ENCODE peak calls at places on chromosomes 16 and 17, in nine cellular contexts. O is adrenal gland; I is ELR; N is LoVo; P is hepatocyte; C is HS-5; W is CD4-positive, alpha-beta T cell; T is Kasumi-1; R is keratinocyte. F is an unnamed sample.
A peak's percentile ranks its signal among the peaks of the same experiment; 100 is the strongest.

GRCh38 chr16:17343028-17343427 is 127.7 kb downstream of the XYLT1 start:
- DNase-seq in P (no peak), N (no peak), C (no peak), I (no peak), W (peak; percentile 57), R (no peak), O (no peak), T (peak; percentile 72), F (peak; percentile 23)

GRCh38 chr17:8696456-8696855 is 48.2 kb downstream of the CCDC42 start:
- DNase-seq in T (no peak), W (no peak), I (no peak), O (no peak), N (no peak), C (no peak), R (no peak), P (no peak), F (no peak)

GRCh38 chr16:14424595-14424994 is 205.5 kb downstream of the PARN start:
- DNase-seq in I (no peak), C (no peak), N (no peak), R (no peak), W (no peak), O (no peak), P (no peak), T (no peak), F (no peak)

GRCh38 chr17:45377401-45377800 is 55.3 kb downstream of the ARHGAP27 start:
- DNase-seq in T (no peak), I (no peak), O (no peak), R (no peak), N (no peak), W (no peak), C (no peak), P (no peak), F (no peak)

GRCh38 chr17:58310511-58311428 is 17.8 kb downstream of the TSPOAP1 start:
- DNase-seq in P (no peak), T (no peak), R (no peak), W (no peak), N (no peak), O (no peak), I (no peak), C (no peak), F (no peak)

GRCh38 chr16:58563235-58563634 is 47.9 kb downstream of the SETD6 start:
- DNase-seq in C (peak; percentile 54), R (no peak), W (no peak), I (peak; percentile 83), N (peak; percentile 8), O (no peak), P (no peak), T (no peak), F (no peak)

GRCh38 chr16:67372664-67373063 is 20.6 kb downstream of the TPPP3 start:
- DNase-seq in T (peak; percentile 49), C (no peak), I (peak; percentile 47), P (no peak), W (no peak), N (no peak), R (no peak), O (no peak), F (no peak)

GRCh38 chr17:3012926-3013581 is 50.4 kb downstream of the OR1D5 start:
- DNase-seq in R (no peak), C (no peak), T (peak; percentile 31), O (peak; percentile 71), I (peak; percentile 41), N (peak; percentile 21), P (peak; percentile 73), W (peak; percentile 42), F (peak; percentile 25)

GRCh38 chr17:82338858-82339633 is 5.5 kb upstream of the SECTM1 start:
- DNase-seq in T (no peak), C (peak; percentile 60), N (peak; percentile 81), R (peak; percentile 33), I (peak; percentile 90), P (peak; percentile 77), O (peak; percentile 53), W (no peak), F (no peak)

GRCh38 chr16:49486350-49486749 is 112.7 kb downstream of the C16orf78 start:
- DNase-seq in I (no peak), P (no peak), C (no peak), T (no peak), W (no peak), R (no peak), N (no peak), O (no peak), F (no peak)

GRCh38 chr16:87360862-87361610 is 22.5 kb downstream of the FBXO31 start:
- DNase-seq in N (no peak), T (no peak), W (no peak), I (no peak), C (no peak), R (no peak), O (no peak), P (no peak), F (no peak)

GRCh38 chr17:70855401-70856054 is 686.2 kb downstream of the KCNJ2 start:
- DNase-seq in W (no peak), T (no peak), P (no peak), O (no peak), I (peak; percentile 50), R (no peak), C (no peak), N (no peak), F (no peak)

GRCh38 chr17:17206149-17206912 is at the start of gene PLD6:
- DNase-seq in T (peak; percentile 57), C (peak; percentile 43), R (peak; percentile 26), N (peak; percentile 87), W (peak; percentile 96), P (no peak), O (peak; percentile 89), I (peak; percentile 83), F (peak; percentile 90)

GRCh38 chr17:79201536-79202227 is 127.1 kb downstream of the ENGASE start:
- DNase-seq in C (peak; percentile 90), N (peak; percentile 26), R (no peak), W (no peak), O (no peak), I (peak; percentile 57), T (no peak), P (no peak), F (no peak)

GRCh38 chr17:62899349-62899748 is 66.7 kb upstream of the TANC2 start:
- DNase-seq in I (no peak), N (no peak), R (no peak), P (no peak), C (no peak), W (no peak), T (peak; percentile 47), O (no peak), F (no peak)

GRCh38 chr17:79874329-79874981 is 35.2 kb upstream of the CBX4 start:
- DNase-seq in O (no peak), C (no peak), P (peak; percentile 55), I (peak; percentile 65), R (no peak), W (no peak), T (peak; percentile 56), N (peak; percentile 47), F (no peak)

GRCh38 chr17:50209472-50210248 is 8.2 kb upstream of the COL1A1 start:
- DNase-seq in O (peak; percentile 45), C (peak; percentile 96), W (no peak), T (no peak), N (no peak), R (no peak), P (peak; percentile 92), I (peak; percentile 95), F (no peak)

GRCh38 chr16:67391424-67392300 is 1.6 kb downstream of the TPPP3 start:
- DNase-seq in N (no peak), R (no peak), W (no peak), P (no peak), O (no peak), T (no peak), I (no peak), C (no peak), F (no peak)

GRCh38 chr16:81798311-81799137 is 19.4 kb downstream of the PLCG2 start:
- DNase-seq in P (no peak), O (no peak), I (no peak), W (no peak), T (peak; percentile 87), R (no peak), N (no peak), C (no peak), F (no peak)

GRCh38 chr17:15462962-15463361 is 4.5 kb downstream of the CDRT4 start:
- DNase-seq in I (no peak), R (no peak), T (no peak), P (no peak), W (no peak), N (no peak), O (no peak), C (no peak), F (no peak)

GRCh38 chr17:41631025-41631889 is 6.9 kb upstream of the KRT17 start:
- DNase-seq in O (no peak), R (no peak), C (no peak), T (no peak), P (no peak), W (no peak), N (no peak), I (no peak), F (no peak)

GRCh38 chr17:30336369-30337171 is 2.7 kb upstream of the TMIGD1 start:
- DNase-seq in O (no peak), P (peak; percentile 82), N (peak; percentile 82), I (peak; percentile 77), T (peak; percentile 89), W (peak; percentile 46), C (no peak), R (peak; percentile 41), F (peak; percentile 58)

GRCh38 chr17:27858621-27859305 is 34.4 kb downstream of the LYRM9 start:
- DNase-seq in T (no peak), I (no peak), O (no peak), C (no peak), R (no peak), N (no peak), W (no peak), P (no peak), F (no peak)

GRCh38 chr16:19691161-19691850 is 26.7 kb downstream of the KNOP1 start:
- DNase-seq in T (peak; percentile 14), O (peak; percentile 56), N (no peak), W (no peak), I (peak; percentile 45), R (no peak), P (no peak), C (no peak), F (no peak)

GRCh38 chr16:79595916-79596450 is 4.6 kb downstream of the MAF start:
- DNase-seq in N (no peak), O (no peak), R (no peak), P (no peak), C (no peak), I (no peak), W (no peak), T (no peak), F (no peak)

GRCh38 chr16:51155901-51156810 is 5.1 kb upstream of the SALL1 start:
- DNase-seq in O (no peak), I (no peak), P (peak; percentile 26), W (no peak), R (no peak), C (no peak), N (no peak), T (no peak), F (no peak)

GRCh38 chr17:6548578-6549330 is 7.6 kb downstream of the PITPNM3 start:
- DNase-seq in W (peak; percentile 23), R (no peak), P (peak; percentile 41), T (no peak), I (no peak), C (no peak), O (no peak), N (no peak), F (no peak)

GRCh38 chr17:63540581-63540980 is 9.7 kb upstream of the DCAF7 start:
- DNase-seq in R (no peak), C (no peak), T (no peak), O (no peak), N (no peak), P (no peak), W (no peak), I (no peak), F (no peak)

GRCh38 chr16:75733305-75734141 is 7.2 kb upstream of the CPHXL start:
- DNase-seq in O (no peak), P (peak; percentile 34), W (no peak), N (no peak), T (no peak), I (no peak), C (peak; percentile 33), R (no peak), F (no peak)

GRCh38 chr17:63032141-63032540 is 66.1 kb downstream of the TANC2 start:
- DNase-seq in T (no peak), W (no peak), C (no peak), O (no peak), P (no peak), R (no peak), I (no peak), N (peak; percentile 45), F (no peak)

GRCh38 chr16:7177875-7178274 is 154.8 kb upstream of the RBFOX1 start:
- DNase-seq in W (no peak), R (no peak), N (no peak), T (no peak), P (no peak), I (no peak), O (no peak), C (no peak), F (no peak)

F was measured in T-helper 9 cell.